ENCODE peak calls at places on chromosomes 13 and 19, in nine cellular contexts. F is psoas muscle; E is CD8-positive, alpha-beta T cell; V is transverse colon; J is Peyer's patch; A is testis; B is fibroblast of villous mesenchyme; D is kidney; X is PC-9. H is an unnamed sample.

GRCh38 chr13:31503626-31504025 is 235.7 kb upstream of the RXFP2 start:
- DNase-seq in F (no peak), E (no peak), V (no peak), J (no peak), A (no peak), B (no peak), D (no peak), X (no peak), H (no peak)

GRCh38 chr13:110014719-110015118 is 228.3 kb upstream of the IRS2 start:
- DNase-seq in F (no peak), E (no peak), V (no peak), J (no peak), A (no peak), B (peak), D (no peak), X (no peak), H (peak)

GRCh38 chr13:90683711-90684131 is 663.8 kb upstream of the MIR17HG start:
- DNase-seq in F (no peak), E (no peak), V (no peak), J (no peak), A (no peak), B (no peak), D (no peak), X (no peak), H (no peak)

GRCh38 chr19:53906211-53907192 is 2.6 kb upstream of the CACNG7 start:
- DNase-seq in F (peak), E (peak), V (peak), J (peak), A (peak), B (no peak), D (peak), X (peak), H (no peak)

GRCh38 chr19:7916137-7916907 is 1.7 kb downstream of the TGFBR3L start:
- DNase-seq in F (peak), E (no peak), V (peak), J (no peak), A (no peak), B (peak), D (peak), X (no peak), H (peak)

GRCh38 chr13:110826861-110827672 is 87.8 kb downstream of the ANKRD10 start:
- DNase-seq in F (no peak), E (no peak), V (no peak), J (no peak), A (peak), B (no peak), D (no peak), X (no peak), H (no peak)

GRCh38 chr19:20964798-20965197 is 41.7 kb downstream of the ZNF85 start:
- DNase-seq in F (no peak), E (no peak), V (no peak), J (no peak), A (no peak), B (no peak), D (no peak), X (no peak), H (no peak)

GRCh38 chr19:40948580-40949299 is 42.3 kb upstream of the CYP2B6 start:
- DNase-seq in F (no peak), E (no peak), V (no peak), J (no peak), A (no peak), B (no peak), D (no peak), X (no peak), H (no peak)

GRCh38 chr19:912181-913079 is 589 bp downstream of the R3HDM4 start:
- DNase-seq in F (no peak), E (no peak), V (no peak), J (peak), A (no peak), B (no peak), D (peak), X (no peak), H (peak)

GRCh38 chr19:58557253-58558065 is 952 bp downstream of the UBE2M start:
- DNase-seq in F (no peak), E (no peak), V (no peak), J (no peak), A (no peak), B (no peak), D (peak), X (no peak), H (no peak)

GRCh38 chr13:46389985-46390384 is 2.9 kb upstream of the RUBCNL start:
- DNase-seq in F (peak), E (no peak), V (peak), J (peak), A (peak), B (no peak), D (no peak), X (no peak), H (peak)

GRCh38 chr19:31874313-31874712 is 471.1 kb upstream of the ZNF507 start:
- DNase-seq in F (no peak), E (no peak), V (no peak), J (no peak), A (no peak), B (no peak), D (no peak), X (no peak), H (no peak)

GRCh38 chr13:96821381-96821780 is 172.9 kb downstream of the OXGR1 start:
- DNase-seq in F (no peak), E (no peak), V (no peak), J (no peak), A (no peak), B (no peak), D (no peak), X (no peak), H (no peak)

GRCh38 chr13:41696163-41697003 is 239.0 kb downstream of the RGCC start:
- DNase-seq in F (no peak), E (no peak), V (no peak), J (no peak), A (no peak), B (peak), D (no peak), X (peak), H (peak)

GRCh38 chr19:58408152-58409009 is at the start of gene ZNF584:
- DNase-seq in F (peak), E (peak), V (peak), J (peak), A (peak), B (peak), D (peak), X (peak), H (peak)

GRCh38 chr13:99261040-99261439 is 2.9 kb upstream of the GPR18 start:
- DNase-seq in F (no peak), E (no peak), V (no peak), J (no peak), A (no peak), B (no peak), D (no peak), X (no peak), H (no peak)

GRCh38 chr13:27533155-27533643 is 82.8 kb upstream of the MTIF3 start:
- DNase-seq in F (peak), E (peak), V (peak), J (peak), A (peak), B (peak), D (peak), X (peak), H (peak)

GRCh38 chr19:52664461-52664860 is 26.3 kb upstream of the ZNF83 start:
- DNase-seq in F (no peak), E (no peak), V (no peak), J (no peak), A (no peak), B (no peak), D (peak), X (no peak), H (no peak)

GRCh38 chr13:97030705-97031452 is 36.6 kb upstream of the OXGR1 start:
- DNase-seq in F (no peak), E (no peak), V (no peak), J (no peak), A (peak), B (peak), D (no peak), X (peak), H (peak)

GRCh38 chr19:47186337-47187022 is 44.5 kb downstream of the BBC3 start:
- DNase-seq in F (no peak), E (peak), V (peak), J (peak), A (no peak), B (no peak), D (no peak), X (no peak), H (peak)

GRCh38 chr13:34357435-34358232 is 539.7 kb downstream of the RFC3 start:
- DNase-seq in F (no peak), E (no peak), V (no peak), J (no peak), A (no peak), B (peak), D (no peak), X (peak), H (peak)

GRCh38 chr13:29507356-29507755 is 88.1 kb downstream of the SLC7A1 start:
- DNase-seq in F (peak), E (no peak), V (no peak), J (peak), A (no peak), B (no peak), D (no peak), X (no peak), H (no peak)

GRCh38 chr19:29676586-29676985 is 11.3 kb downstream of the PLEKHF1 start:
- DNase-seq in F (peak), E (no peak), V (no peak), J (no peak), A (peak), B (no peak), D (peak), X (peak), H (no peak)

GRCh38 chr19:29674374-29675119 is 9.3 kb downstream of the PLEKHF1 start:
- DNase-seq in F (no peak), E (no peak), V (no peak), J (no peak), A (no peak), B (no peak), D (peak), X (no peak), H (no peak)

GRCh38 chr19:29673451-29674371 is 8.4 kb downstream of the PLEKHF1 start:
- DNase-seq in F (peak), E (no peak), V (no peak), J (no peak), A (no peak), B (no peak), D (peak), X (no peak), H (no peak)

GRCh38 chr19:29675650-29676186 is 10.5 kb downstream of the PLEKHF1 start:
- DNase-seq in F (no peak), E (no peak), V (no peak), J (no peak), A (no peak), B (no peak), D (peak), X (no peak), H (no peak)

GRCh38 chr19:29675120-29675649 is 9.9 kb downstream of the PLEKHF1 start:
- DNase-seq in F (no peak), E (no peak), V (no peak), J (no peak), A (no peak), B (no peak), D (peak), X (no peak), H (no peak)
- H3K4me3 ChIP-seq in F (no peak), E (no peak), V (no peak), J (no peak), A (no peak), B (no peak), D (no peak), X (no peak), H (no peak)

GRCh38 chr19:50708179-50708879 is 11.3 kb downstream of the SHANK1 start:
- DNase-seq in F (peak), E (no peak), V (no peak), J (no peak), A (no peak), B (no peak), D (no peak), X (no peak), H (no peak)
- TF ChIP-seq CTCF in F (no peak), E (no peak), V (no peak), J (no peak), A (no peak), B (no peak), D (no peak), X (no peak), H (no peak)

GRCh38 chr19:42177686-42178019 is 39.8 kb downstream of the DEDD2 start:
- DNase-seq in F (no peak), E (no peak), V (no peak), J (no peak), A (no peak), B (no peak), D (no peak), X (no peak), H (no peak)

GRCh38 chr19:42176990-42177685 is 40.3 kb downstream of the DEDD2 start:
- DNase-seq in F (peak), E (peak), V (peak), J (peak), A (peak), B (peak), D (peak), X (peak), H (peak)

GRCh38 chr19:42176649-42176989 is 40.9 kb downstream of the DEDD2 start:
- DNase-seq in F (no peak), E (no peak), V (no peak), J (no peak), A (no peak), B (no peak), D (no peak), X (no peak), H (no peak)

GRCh38 chr19:42175335-42175734 is 42.1 kb downstream of the DEDD2 start:
- DNase-seq in F (no peak), E (no peak), V (no peak), J (no peak), A (no peak), B (no peak), D (no peak), X (no peak), H (no peak)

GRCh38 chr19:42175952-42176648 is 41.4 kb downstream of the DEDD2 start:
- DNase-seq in F (no peak), E (no peak), V (no peak), J (no peak), A (peak), B (peak), D (no peak), X (peak), H (no peak)
- H3K4me3 ChIP-seq in F (peak), E (peak), V (peak), J (peak), A (peak), B (peak), D (no peak), X (peak), H (no peak)

GRCh38 chr19:16383584-16384161 is 59.0 kb downstream of the KLF2 start:
- DNase-seq in F (peak), E (no peak), V (no peak), J (peak), A (no peak), B (no peak), D (peak), X (no peak), H (peak)
- TF ChIP-seq CTCF in F (no peak), E (no peak), V (no peak), J (no peak), A (no peak), B (no peak), D (no peak), X (peak), H (no peak)

GRCh38 chr13:49271264-49271663 is 23.5 kb downstream of the CDADC1 start:
- DNase-seq in F (no peak), E (no peak), V (no peak), J (no peak), A (no peak), B (no peak), D (no peak), X (no peak), H (peak)

GRCh38 chr13:49262634-49263033 is 14.9 kb downstream of the CDADC1 start:
- DNase-seq in F (no peak), E (no peak), V (no peak), J (no peak), A (no peak), B (no peak), D (no peak), X (no peak), H (no peak)

GRCh38 chr13:49265822-49266221 is 18.1 kb downstream of the CDADC1 start:
- DNase-seq in F (no peak), E (no peak), V (no peak), J (no peak), A (no peak), B (peak), D (no peak), X (no peak), H (no peak)
- H3K4me3 ChIP-seq in F (no peak), E (no peak), V (no peak), J (no peak), A (no peak), B (no peak), D (no peak), X (no peak), H (no peak)

DNA sequence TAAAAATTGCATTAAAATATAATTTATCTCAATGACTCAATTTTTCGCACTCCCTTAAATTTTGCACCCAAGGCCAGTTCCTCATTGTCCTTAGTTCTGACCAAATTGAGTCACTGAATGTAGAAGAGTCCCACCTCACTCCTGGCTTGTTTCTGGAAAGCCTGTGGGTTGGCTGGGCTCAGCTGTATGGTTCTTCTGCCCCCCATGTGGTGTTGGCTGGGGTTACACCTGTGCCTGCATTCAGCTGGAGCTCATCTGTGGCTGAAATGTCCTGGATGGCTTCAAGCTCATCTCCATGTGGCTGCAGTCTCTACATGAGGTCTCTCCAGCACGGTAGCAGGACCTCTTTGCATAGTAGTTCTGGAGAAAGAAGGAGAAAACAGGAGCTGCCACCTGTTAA is 7.2 kb upstream of the IRGC start:
- DNase-seq in F (no peak), E (no peak), V (no peak), J (no peak), A (no peak), B (no peak), D (no peak), X (no peak), H (no peak)
- TF ChIP-seq CTCF in F (no peak), E (no peak), V (no peak), J (no peak), A (no peak), B (no peak), D (no peak), X (no peak), H (no peak)

GRCh38 chr19:49809987-49810389 is 3.1 kb downstream of the FUZ start:
- DNase-seq in F (no peak), E (no peak), V (no peak), J (no peak), A (no peak), B (no peak), D (peak), X (no peak), H (no peak)
- H3K4me3 ChIP-seq in F (peak), E (no peak), V (no peak), J (peak), A (peak), B (peak), D (peak), X (peak), H (no peak)

GRCh38 chr19:14023404-14024235 is 4.3 kb upstream of the RLN3 start:
- DNase-seq in F (peak), E (no peak), V (peak), J (no peak), A (peak), B (peak), D (peak), X (peak), H (peak)
- TF ChIP-seq CTCF in F (peak), E (no peak), V (peak), J (no peak), A (no peak), B (peak), D (no peak), X (peak), H (peak)